ENCODE peak calls at places on chromosomes 12 and 14, in five cellular contexts. One of them, this sample, is unnamed.

GRCh38 chr12:78457951-78458350 is 406.6 kb upstream of the SYT1 start:
- DNase-seq in KG1: no peak
- DNase-seq in SIG-M5: no peak
- DNase-seq in stimulated activated CD4-positive, alpha-beta T cell treated with anti-CD3 and anti-CD28 coated beads, Interleukin-1b, Interleukin-23, amount 100 ng/mL, for 24 hours: no peak
- DNase-seq in activated CD4-positive, alpha-beta T cell treated with anti-CD3 and anti-CD28 coated beads, Interleukin-2, amount 50 U/mL, for 24 hours: no peak
- DNase-seq in this sample: no peak

GRCh38 chr14:63039800-63040380 is 5.4 kb downstream of the KCNH5 start:
- DNase-seq in KG1: no peak
- DNase-seq in SIG-M5: no peak
- DNase-seq in stimulated activated CD4-positive, alpha-beta T cell treated with anti-CD3 and anti-CD28 coated beads, Interleukin-1b, Interleukin-23, amount 100 ng/mL, for 24 hours: no peak
- DNase-seq in activated CD4-positive, alpha-beta T cell treated with anti-CD3 and anti-CD28 coated beads, Interleukin-2, amount 50 U/mL, for 24 hours: no peak
- DNase-seq in this sample: no peak

GRCh38 chr12:85923767-85924331 is 49.8 kb downstream of the NTS start:
- DNase-seq in KG1: no peak
- DNase-seq in SIG-M5: no peak
- DNase-seq in stimulated activated CD4-positive, alpha-beta T cell treated with anti-CD3 and anti-CD28 coated beads, Interleukin-1b, Interleukin-23, amount 100 ng/mL, for 24 hours: no peak
- DNase-seq in activated CD4-positive, alpha-beta T cell treated with anti-CD3 and anti-CD28 coated beads, Interleukin-2, amount 50 U/mL, for 24 hours: no peak
- DNase-seq in this sample: no peak

GRCh38 chr12:44157359-44157758 is 321.5 kb downstream of the TMEM117 start:
- DNase-seq in KG1: no peak
- DNase-seq in SIG-M5: no peak
- DNase-seq in stimulated activated CD4-positive, alpha-beta T cell treated with anti-CD3 and anti-CD28 coated beads, Interleukin-1b, Interleukin-23, amount 100 ng/mL, for 24 hours: no peak
- DNase-seq in activated CD4-positive, alpha-beta T cell treated with anti-CD3 and anti-CD28 coated beads, Interleukin-2, amount 50 U/mL, for 24 hours: no peak
- DNase-seq in this sample: no peak

GRCh38 chr12:62913380-62913779 is 21.6 kb downstream of the PPM1H start:
- DNase-seq in KG1: no peak
- DNase-seq in SIG-M5: no peak
- DNase-seq in stimulated activated CD4-positive, alpha-beta T cell treated with anti-CD3 and anti-CD28 coated beads, Interleukin-1b, Interleukin-23, amount 100 ng/mL, for 24 hours: no peak
- DNase-seq in activated CD4-positive, alpha-beta T cell treated with anti-CD3 and anti-CD28 coated beads, Interleukin-2, amount 50 U/mL, for 24 hours: no peak
- DNase-seq in this sample: no peak

GRCh38 chr14:69137456-69138188 is 15.3 kb downstream of the DCAF5 start:
- DNase-seq in KG1: no peak
- DNase-seq in SIG-M5: no peak
- DNase-seq in stimulated activated CD4-positive, alpha-beta T cell treated with anti-CD3 and anti-CD28 coated beads, Interleukin-1b, Interleukin-23, amount 100 ng/mL, for 24 hours: no peak
- DNase-seq in activated CD4-positive, alpha-beta T cell treated with anti-CD3 and anti-CD28 coated beads, Interleukin-2, amount 50 U/mL, for 24 hours: no peak
- DNase-seq in this sample: no peak

GRCh38 chr12:6226002-6226700 is 26.0 kb downstream of the CD9 start:
- DNase-seq in KG1: no peak
- DNase-seq in SIG-M5: no peak
- DNase-seq in stimulated activated CD4-positive, alpha-beta T cell treated with anti-CD3 and anti-CD28 coated beads, Interleukin-1b, Interleukin-23, amount 100 ng/mL, for 24 hours: no peak
- DNase-seq in activated CD4-positive, alpha-beta T cell treated with anti-CD3 and anti-CD28 coated beads, Interleukin-2, amount 50 U/mL, for 24 hours: no peak
- DNase-seq in this sample: no peak

GRCh38 chr14:78959674-78960264 is 789.6 kb downstream of the NRXN3 start:
- DNase-seq in KG1: peak; percentile 9
- DNase-seq in SIG-M5: no peak
- DNase-seq in stimulated activated CD4-positive, alpha-beta T cell treated with anti-CD3 and anti-CD28 coated beads, Interleukin-1b, Interleukin-23, amount 100 ng/mL, for 24 hours: peak; percentile 5
- DNase-seq in activated CD4-positive, alpha-beta T cell treated with anti-CD3 and anti-CD28 coated beads, Interleukin-2, amount 50 U/mL, for 24 hours: peak; percentile 3
- DNase-seq in this sample: no peak

GRCh38 chr14:81406863-81407262 is 6.7 kb upstream of the STON2 start:
- DNase-seq in KG1: no peak
- DNase-seq in SIG-M5: no peak
- DNase-seq in stimulated activated CD4-positive, alpha-beta T cell treated with anti-CD3 and anti-CD28 coated beads, Interleukin-1b, Interleukin-23, amount 100 ng/mL, for 24 hours: no peak
- DNase-seq in activated CD4-positive, alpha-beta T cell treated with anti-CD3 and anti-CD28 coated beads, Interleukin-2, amount 50 U/mL, for 24 hours: no peak
- DNase-seq in this sample: no peak

GRCh38 chr12:10722905-10723866 is at the start of gene YBX3:
- DNase-seq in KG1: peak; percentile 22
- DNase-seq in SIG-M5: no peak
- DNase-seq in stimulated activated CD4-positive, alpha-beta T cell treated with anti-CD3 and anti-CD28 coated beads, Interleukin-1b, Interleukin-23, amount 100 ng/mL, for 24 hours: peak; percentile 14
- DNase-seq in activated CD4-positive, alpha-beta T cell treated with anti-CD3 and anti-CD28 coated beads, Interleukin-2, amount 50 U/mL, for 24 hours: peak; percentile 12
- DNase-seq in this sample: no peak

GRCh38 chr12:92089559-92089958 is 56.1 kb downstream of the BTG1 start:
- DNase-seq in KG1: no peak
- DNase-seq in SIG-M5: no peak
- DNase-seq in stimulated activated CD4-positive, alpha-beta T cell treated with anti-CD3 and anti-CD28 coated beads, Interleukin-1b, Interleukin-23, amount 100 ng/mL, for 24 hours: no peak
- DNase-seq in activated CD4-positive, alpha-beta T cell treated with anti-CD3 and anti-CD28 coated beads, Interleukin-2, amount 50 U/mL, for 24 hours: no peak
- DNase-seq in this sample: no peak

GRCh38 chr12:32460638-32461037 is 61.3 kb downstream of the FGD4 start:
- DNase-seq in KG1: no peak
- DNase-seq in SIG-M5: no peak
- DNase-seq in stimulated activated CD4-positive, alpha-beta T cell treated with anti-CD3 and anti-CD28 coated beads, Interleukin-1b, Interleukin-23, amount 100 ng/mL, for 24 hours: no peak
- DNase-seq in activated CD4-positive, alpha-beta T cell treated with anti-CD3 and anti-CD28 coated beads, Interleukin-2, amount 50 U/mL, for 24 hours: no peak
- DNase-seq in this sample: no peak